ENCODE peak calls at places on chromosomes 11 and 22, in six cellular contexts. P is non-pigmented ciliary epithelial cell; B is NCI-H187; C is fibroblast of the aortic adventitia; T is activated CD4-positive, CD25-positive, alpha-beta regulatory T cell; M is CD4-positive, alpha-beta T cell. K is an unnamed sample.

GRCh38 chr22:27637604-27638003 is 164.0 kb downstream of the MN1 start:
- DNase-seq in P (peak; percentile 6), B (no peak), C (peak; percentile 41), T (no peak), M (no peak), K (no peak)

GRCh38 chr11:75338516-75339218 is 12.8 kb downstream of the ARRB1 start:
- DNase-seq in P (no peak), B (no peak), C (peak; percentile 42), T (no peak), M (no peak), K (no peak)

GRCh38 chr11:44003736-44004451 is 43.9 kb upstream of the ACCSL start:
- DNase-seq in P (no peak), B (no peak), C (no peak), T (no peak), M (no peak), K (no peak)

GRCh38 chr22:38313384-38313955 is 3.8 kb downstream of the CSNK1E start:
- DNase-seq in P (peak; percentile 70), B (no peak), C (peak; percentile 82), T (no peak), M (peak; percentile 24), K (peak; percentile 78)

GRCh38 chr11:117809236-117810055 is 12.4 kb upstream of the DSCAML1 start:
- DNase-seq in P (no peak), B (peak; percentile 57), C (peak; percentile 25), T (peak; percentile 14), M (peak; percentile 36), K (no peak)

GRCh38 chr22:35227248-35227647 is 30.0 kb upstream of the HMGXB4 start:
- DNase-seq in P (no peak), B (no peak), C (no peak), T (no peak), M (no peak), K (no peak)

GRCh38 chr22:44710474-44711235 is 8.7 kb downstream of the PRR5 start:
- DNase-seq in P (no peak), B (no peak), C (no peak), T (no peak), M (no peak), K (no peak)

GRCh38 chr11:7651140-7651551 is 22.2 kb downstream of the CYB5R2 start:
- DNase-seq in P (no peak), B (no peak), C (no peak), T (no peak), M (no peak), K (no peak)

GRCh38 chr11:127259118-127259517 is 258.5 kb upstream of the KIRREL3 start:
- DNase-seq in P (no peak), B (no peak), C (no peak), T (no peak), M (no peak), K (no peak)

GRCh38 chr22:38148252-38148651 is 33.4 kb downstream of the PLA2G6 start:
- DNase-seq in P (peak; percentile 42), B (no peak), C (peak; percentile 39), T (no peak), M (no peak), K (no peak)

GRCh38 chr11:105975128-105975527 is 46.9 kb downstream of the MSANTD4 start:
- DNase-seq in P (no peak), B (no peak), C (peak; percentile 17), T (no peak), M (no peak), K (no peak)

GRCh38 chr11:2467695-2468055 is 22.9 kb downstream of the KCNQ1 start:
- DNase-seq in P (no peak), B (no peak), C (no peak), T (no peak), M (no peak), K (no peak)

GRCh38 chr22:37027556-37027955 is 8.0 kb downstream of the MPST start:
- DNase-seq in P (no peak), B (no peak), C (no peak), T (no peak), M (no peak), K (no peak)

GRCh38 chr11:36931167-36931566 is 333.1 kb upstream of the RAG2 start:
- DNase-seq in P (no peak), B (no peak), C (no peak), T (no peak), M (no peak), K (no peak)

GRCh38 chr11:111081021-111081511 is 164.5 kb upstream of the POU2AF2 start:
- DNase-seq in P (no peak), B (peak; percentile 88), C (no peak), T (no peak), M (no peak), K (no peak)

GRCh38 chr11:44145011-44145777 is 49.7 kb downstream of the EXT2 start:
- DNase-seq in P (no peak), B (no peak), C (no peak), T (no peak), M (no peak), K (no peak)

GRCh38 chr11:134333312-134333711 is 1.5 kb downstream of the GLB1L2 start:
- DNase-seq in P (no peak), B (no peak), C (no peak), T (no peak), M (no peak), K (no peak)

GRCh38 chr11:26841818-26842457 is 120.1 kb upstream of the SLC5A12 start:
- DNase-seq in P (peak; percentile 51), B (no peak), C (peak; percentile 84), T (no peak), M (no peak), K (peak; percentile 73)

GRCh38 chr22:49156662-49157285 is 670.9 kb downstream of the BRD1 start:
- DNase-seq in P (no peak), B (peak; percentile 17), C (no peak), T (no peak), M (no peak), K (no peak)

GRCh38 chr11:61888043-61888442 is 3.3 kb downstream of the FADS3 start:
- DNase-seq in P (peak; percentile 70), B (no peak), C (peak; percentile 91), T (no peak), M (no peak), K (peak; percentile 78)

GRCh38 chr11:122197055-122197987 is 81.3 kb upstream of the BLID start:
- DNase-seq in P (peak; percentile 99), B (no peak), C (peak; percentile 97), T (no peak), M (no peak), K (peak; percentile 95)

GRCh38 chr11:11780843-11781242 is 60.9 kb upstream of the USP47 start:
- DNase-seq in P (no peak), B (peak; percentile 90), C (no peak), T (no peak), M (no peak), K (no peak)

GRCh38 chr11:791658-792534 is 2.0 kb upstream of the CEND1 start:
- DNase-seq in P (no peak), B (no peak), C (no peak), T (no peak), M (no peak), K (no peak)

GRCh38 chr11:115607621-115608191 is 103.5 kb upstream of the CADM1 start:
- DNase-seq in P (no peak), B (no peak), C (no peak), T (no peak), M (no peak), K (no peak)

GRCh38 chr22:33986167-33986771 is 66.0 kb upstream of the LARGE1 start:
- DNase-seq in P (no peak), B (no peak), C (no peak), T (no peak), M (no peak), K (no peak)

GRCh38 chr11:65578134-65578533 is 2.3 kb downstream of the EHBP1L1 start:
- DNase-seq in P (no peak), B (no peak), C (no peak), T (no peak), M (no peak), K (no peak)

GRCh38 chr22:29820941-29821789 is 16.9 kb downstream of the ASCC2 start:
- DNase-seq in P (peak; percentile 97), B (peak; percentile 62), C (peak; percentile 100), T (no peak), M (no peak), K (peak; percentile 78)

GRCh38 chr11:40291304-40292100 is 1168.0 kb downstream of the LRRC4C start:
- DNase-seq in P (no peak), B (no peak), C (no peak), T (no peak), M (no peak), K (no peak)

GRCh38 chr11:118924591-118925585 is 838 bp downstream of the BCL9L start:
- DNase-seq in P (no peak), B (no peak), C (peak; percentile 39), T (peak; percentile 27), M (no peak), K (no peak)